ENCODE peak calls at places on chromosomes 2 and 18, in nine cellular contexts. One of them, this sample, is unnamed.

GRCh38 chr2:224946911-224947310 is 95.4 kb downstream of the DOCK10 start:
- DNase-seq in germinal center: peak; percentile 28
- DNase-seq in caudate nucleus: no peak
- DNase-seq in T1000: no peak
- DNase-seq in fibroblast of lung: peak; percentile 77
- DNase-seq in Daoy: peak; percentile 58
- DNase-seq in cardiac muscle cell: peak; percentile 68
- DNase-seq in brain microvascular endothelial cell: peak; percentile 55
- DNase-seq in progenitor cell of endocrine pancreas: no peak
- DNase-seq in this sample: no peak

GRCh38 chr18:45049548-45050307 is 369.0 kb downstream of the SETBP1 start:
- DNase-seq in T1000: no peak
- DNase-seq in caudate nucleus: no peak
- DNase-seq in brain microvascular endothelial cell: no peak
- DNase-seq in Daoy: no peak
- DNase-seq in germinal center: no peak
- DNase-seq in fibroblast of lung: peak; percentile 45
- DNase-seq in progenitor cell of endocrine pancreas: no peak
- DNase-seq in cardiac muscle cell: peak; percentile 34
- DNase-seq in this sample: no peak

GRCh38 chr2:27175330-27175729 is 26.5 kb downstream of the TCF23 start:
- DNase-seq in fibroblast of lung: peak; percentile 49
- DNase-seq in cardiac muscle cell: peak; percentile 71
- DNase-seq in progenitor cell of endocrine pancreas: no peak
- DNase-seq in germinal center: no peak
- DNase-seq in Daoy: no peak
- DNase-seq in caudate nucleus: no peak
- DNase-seq in brain microvascular endothelial cell: no peak
- DNase-seq in T1000: no peak
- DNase-seq in this sample: no peak

GRCh38 chr18:73235921-73236320 is 368.1 kb upstream of the NETO1 start:
- DNase-seq in Daoy: no peak
- DNase-seq in cardiac muscle cell: no peak
- DNase-seq in progenitor cell of endocrine pancreas: no peak
- DNase-seq in fibroblast of lung: no peak
- DNase-seq in T1000: no peak
- DNase-seq in brain microvascular endothelial cell: no peak
- DNase-seq in caudate nucleus: no peak
- DNase-seq in germinal center: no peak
- DNase-seq in this sample: no peak

GRCh38 chr2:126792993-126793392 is 105.7 kb upstream of the TEX51 start:
- DNase-seq in caudate nucleus: no peak
- DNase-seq in fibroblast of lung: no peak
- DNase-seq in progenitor cell of endocrine pancreas: no peak
- DNase-seq in germinal center: no peak
- DNase-seq in brain microvascular endothelial cell: no peak
- DNase-seq in T1000: no peak
- DNase-seq in Daoy: no peak
- DNase-seq in cardiac muscle cell: no peak
- DNase-seq in this sample: no peak

GRCh38 chr2:144660518-144661316 is 140.8 kb upstream of the ZEB2 start:
- DNase-seq in T1000: no peak
- DNase-seq in brain microvascular endothelial cell: peak; percentile 42
- DNase-seq in caudate nucleus: no peak
- DNase-seq in germinal center: no peak
- DNase-seq in Daoy: no peak
- DNase-seq in fibroblast of lung: peak; percentile 17
- DNase-seq in progenitor cell of endocrine pancreas: no peak
- DNase-seq in cardiac muscle cell: no peak
- DNase-seq in this sample: no peak

GRCh38 chr2:219272351-219272750 is 6.8 kb upstream of the DNAJB2 start:
- DNase-seq in caudate nucleus: no peak
- DNase-seq in cardiac muscle cell: no peak
- DNase-seq in T1000: no peak
- DNase-seq in fibroblast of lung: no peak
- DNase-seq in brain microvascular endothelial cell: no peak
- DNase-seq in Daoy: no peak
- DNase-seq in progenitor cell of endocrine pancreas: no peak
- DNase-seq in germinal center: no peak
- DNase-seq in this sample: no peak

GRCh38 chr18:13577091-13577697 is 149.2 kb downstream of the FAM210A start:
- DNase-seq in Daoy: peak; percentile 42
- DNase-seq in fibroblast of lung: no peak
- DNase-seq in T1000: no peak
- DNase-seq in caudate nucleus: peak; percentile 34
- DNase-seq in cardiac muscle cell: peak; percentile 29
- DNase-seq in progenitor cell of endocrine pancreas: no peak
- DNase-seq in germinal center: peak; percentile 32
- DNase-seq in brain microvascular endothelial cell: peak; percentile 41
- DNase-seq in this sample: no peak

GRCh38 chr2:18117592-18117991 is 239.1 kb downstream of the KCNS3 start:
- DNase-seq in caudate nucleus: no peak
- DNase-seq in T1000: no peak
- DNase-seq in brain microvascular endothelial cell: peak; percentile 67
- DNase-seq in progenitor cell of endocrine pancreas: no peak
- DNase-seq in cardiac muscle cell: peak; percentile 53
- DNase-seq in fibroblast of lung: peak; percentile 61
- DNase-seq in germinal center: no peak
- DNase-seq in Daoy: peak; percentile 21
- DNase-seq in this sample: no peak

GRCh38 chr2:38601463-38602135 is 1.1 kb downstream of the HNRNPLL start:
- DNase-seq in germinal center: no peak
- DNase-seq in T1000: no peak
- DNase-seq in progenitor cell of endocrine pancreas: no peak
- DNase-seq in cardiac muscle cell: peak; percentile 56
- DNase-seq in caudate nucleus: no peak
- DNase-seq in brain microvascular endothelial cell: no peak
- DNase-seq in fibroblast of lung: peak; percentile 53
- DNase-seq in Daoy: peak; percentile 15
- DNase-seq in this sample: no peak

GRCh38 chr2:164028764-164029534 is 293.1 kb upstream of the FIGN start:
- DNase-seq in fibroblast of lung: peak; percentile 8
- DNase-seq in germinal center: no peak
- DNase-seq in cardiac muscle cell: peak; percentile 50
- DNase-seq in brain microvascular endothelial cell: no peak
- DNase-seq in Daoy: no peak
- DNase-seq in progenitor cell of endocrine pancreas: no peak
- DNase-seq in T1000: no peak
- DNase-seq in caudate nucleus: no peak
- DNase-seq in this sample: no peak

GRCh38 chr2:233977296-233977837 is 60.2 kb downstream of the TRPM8 start:
- DNase-seq in brain microvascular endothelial cell: no peak
- DNase-seq in germinal center: no peak
- DNase-seq in Daoy: peak; percentile 6
- DNase-seq in T1000: no peak
- DNase-seq in cardiac muscle cell: no peak
- DNase-seq in caudate nucleus: no peak
- DNase-seq in fibroblast of lung: no peak
- DNase-seq in progenitor cell of endocrine pancreas: no peak
- DNase-seq in this sample: no peak

GRCh38 chr2:27965841-27966240 is 75.3 kb downstream of the BABAM2 start:
- DNase-seq in brain microvascular endothelial cell: no peak
- DNase-seq in fibroblast of lung: no peak
- DNase-seq in Daoy: no peak
- DNase-seq in germinal center: no peak
- DNase-seq in progenitor cell of endocrine pancreas: no peak
- DNase-seq in T1000: no peak
- DNase-seq in caudate nucleus: no peak
- DNase-seq in cardiac muscle cell: no peak
- DNase-seq in this sample: no peak

GRCh38 chr2:9971890-9972289 is 20.4 kb downstream of the GRHL1 start:
- DNase-seq in progenitor cell of endocrine pancreas: no peak
- DNase-seq in Daoy: no peak
- DNase-seq in T1000: no peak
- DNase-seq in caudate nucleus: no peak
- DNase-seq in cardiac muscle cell: no peak
- DNase-seq in fibroblast of lung: no peak
- DNase-seq in brain microvascular endothelial cell: no peak
- DNase-seq in germinal center: no peak
- DNase-seq in this sample: no peak

GRCh38 chr2:66679422-66679821 is 244.5 kb downstream of the MEIS1 start:
- DNase-seq in cardiac muscle cell: no peak
- DNase-seq in T1000: no peak
- DNase-seq in brain microvascular endothelial cell: no peak
- DNase-seq in caudate nucleus: no peak
- DNase-seq in Daoy: no peak
- DNase-seq in progenitor cell of endocrine pancreas: no peak
- DNase-seq in germinal center: no peak
- DNase-seq in fibroblast of lung: no peak
- DNase-seq in this sample: no peak

GRCh38 chr2:218219934-218220333 is 2.9 kb downstream of the ARPC2 start:
- DNase-seq in germinal center: no peak
- DNase-seq in T1000: no peak
- DNase-seq in Daoy: no peak
- DNase-seq in progenitor cell of endocrine pancreas: no peak
- DNase-seq in cardiac muscle cell: no peak
- DNase-seq in caudate nucleus: no peak
- DNase-seq in fibroblast of lung: no peak
- DNase-seq in brain microvascular endothelial cell: no peak
- DNase-seq in this sample: no peak

GRCh38 chr2:29688429-29688828 is 233.0 kb downstream of the ALK start:
- DNase-seq in brain microvascular endothelial cell: no peak
- DNase-seq in T1000: no peak
- DNase-seq in fibroblast of lung: no peak
- DNase-seq in cardiac muscle cell: no peak
- DNase-seq in Daoy: no peak
- DNase-seq in germinal center: no peak
- DNase-seq in caudate nucleus: no peak
- DNase-seq in progenitor cell of endocrine pancreas: no peak
- DNase-seq in this sample: no peak

GRCh38 chr18:7803956-7804469 is 236.9 kb downstream of the PTPRM start:
- DNase-seq in brain microvascular endothelial cell: no peak
- DNase-seq in Daoy: no peak
- DNase-seq in T1000: no peak
- DNase-seq in germinal center: no peak
- DNase-seq in caudate nucleus: no peak
- DNase-seq in cardiac muscle cell: no peak
- DNase-seq in progenitor cell of endocrine pancreas: no peak
- DNase-seq in fibroblast of lung: no peak
- DNase-seq in this sample: no peak

GRCh38 chr2:115880558-115880957 is 1438.1 kb downstream of the DPP10 start:
- DNase-seq in Daoy: no peak
- DNase-seq in germinal center: no peak
- DNase-seq in T1000: no peak
- DNase-seq in cardiac muscle cell: no peak
- DNase-seq in fibroblast of lung: no peak
- DNase-seq in progenitor cell of endocrine pancreas: no peak
- DNase-seq in brain microvascular endothelial cell: no peak
- DNase-seq in caudate nucleus: no peak
- DNase-seq in this sample: no peak

GRCh38 chr18:34801769-34802168 is 91.7 kb downstream of the DTNA start:
- DNase-seq in T1000: no peak
- DNase-seq in Daoy: peak; percentile 56
- DNase-seq in progenitor cell of endocrine pancreas: no peak
- DNase-seq in fibroblast of lung: peak; percentile 78
- DNase-seq in brain microvascular endothelial cell: peak; percentile 64
- DNase-seq in cardiac muscle cell: peak; percentile 23
- DNase-seq in caudate nucleus: no peak
- DNase-seq in germinal center: no peak
- DNase-seq in this sample: no peak

GRCh38 chr2:229275506-229275905 is 4.4 kb upstream of the PID1 start:
- DNase-seq in progenitor cell of endocrine pancreas: no peak
- DNase-seq in germinal center: no peak
- DNase-seq in fibroblast of lung: no peak
- DNase-seq in brain microvascular endothelial cell: no peak
- DNase-seq in cardiac muscle cell: no peak
- DNase-seq in T1000: no peak
- DNase-seq in Daoy: no peak
- DNase-seq in caudate nucleus: no peak
- DNase-seq in this sample: no peak